ENCODE peak calls at places on chromosomes 11 and 22, in four cellular contexts. J is H9, F is transverse colon, O is posterior cingulate gyrus. M is an unnamed sample.

GRCh38 chr22:28183078-28183870 is 264.2 kb upstream of the PITPNB start:
- DNase-seq in J (no peak), F (no peak), O (no peak), M (no peak)

GRCh38 chr11:24375351-24375750 is 121.5 kb upstream of the LUZP2 start:
- DNase-seq in J (no peak), F (no peak), O (no peak), M (no peak)

GRCh38 chr11:34274712-34275398 is 83.0 kb downstream of the ABTB2 start:
- DNase-seq in J (no peak), F (peak), O (peak), M (peak)

GRCh38 chr11:69394234-69394891 is 87.1 kb upstream of the LINC01488 start:
- DNase-seq in J (no peak), F (no peak), O (no peak), M (no peak)

GRCh38 chr11:71474771-71475483 is 21.9 kb downstream of the NADSYN1 start:
- DNase-seq in J (no peak), F (no peak), O (no peak), M (no peak)

GRCh38 chr22:19663821-19664325 is 50.4 kb upstream of the SEPTIN5 start:
- DNase-seq in J (no peak), F (no peak), O (no peak), M (no peak)

GRCh38 chr22:49517721-49518120 is 310.0 kb downstream of the BRD1 start:
- DNase-seq in J (peak), F (no peak), O (no peak), M (no peak)

GRCh38 chr11:70436501-70436860 is 38.2 kb downstream of the CTTN start:
- DNase-seq in J (no peak), F (no peak), O (no peak), M (no peak)

GRCh38 chr11:58658553-58659080 is 36.2 kb downstream of the CNTF start:
- DNase-seq in J (no peak), F (no peak), O (no peak), M (no peak)

GRCh38 chr22:16960884-16961249 is 47.2 kb downstream of the GAB4 start:
- DNase-seq in J (no peak), F (no peak), O (no peak), M (no peak)

GRCh38 chr11:55994525-55994924 is at the start of gene OR5F1:
- DNase-seq in J (no peak), F (no peak), O (no peak), M (no peak)

GRCh38 chr11:10317281-10317755 is 12.4 kb downstream of the ADM start:
- DNase-seq in J (peak), F (no peak), O (no peak), M (no peak)

GRCh38 chr11:66835762-66836405 is 7.4 kb upstream of the RCE1 start:
- DNase-seq in J (no peak), F (no peak), O (no peak), M (no peak)

GRCh38 chr11:92393218-92393617 is 168.6 kb downstream of the FAT3 start:
- DNase-seq in J (no peak), F (no peak), O (peak), M (peak)

GRCh38 chr11:102268083-102268984 is 49.0 kb upstream of the BIRC3 start:
- DNase-seq in J (peak), F (peak), O (peak), M (no peak)

GRCh38 chr22:21087119-21087518 is 41.4 kb downstream of the LRRC74B start:
- DNase-seq in J (no peak), F (no peak), O (no peak), M (no peak)

GRCh38 chr11:102559839-102560238 is 29.3 kb upstream of the MMP7 start:
- DNase-seq in J (no peak), F (no peak), O (no peak), M (no peak)

GRCh38 chr11:76666408-76666807 is 4.1 kb downstream of the LRRC32 start:
- DNase-seq in J (peak), F (peak), O (no peak), M (no peak)

M was measured in anterior cingulate cortex.